ENCODE peak calls at places on chromosomes 5 and 9, in five cellular contexts. K is osteocyte; R is breast epithelium; F is CD8-positive, alpha-beta T cell; T is left ventricle myocardium inferior. L is an unnamed sample.
A peak's percentile ranks its signal among the peaks of the same experiment; 100 is the strongest.

GRCh38 chr5:142128675-142129208 is 20.2 kb downstream of the NDFIP1 start:
- DNase-seq in F (no peak), T (no peak), K (no peak), R (no peak), L (no peak)

GRCh38 chr5:168477060-168477459 is 9.2 kb upstream of the RARS1 start:
- DNase-seq in K (no peak), R (no peak), T (no peak), F (no peak), L (no peak)

GRCh38 chr9:23563497-23563896 is 262.5 kb downstream of the ELAVL2 start:
- DNase-seq in F (no peak), K (no peak), T (no peak), R (no peak), L (no peak)

GRCh38 chr5:71976449-71976848 is 130.8 kb upstream of the MAP1B start:
- DNase-seq in K (no peak), R (no peak), T (no peak), F (no peak), L (no peak)

GRCh38 chr9:129237195-129237611 is 59.1 kb upstream of the IER5L start:
- DNase-seq in F (peak; percentile 36), K (no peak), T (no peak), R (no peak), L (no peak)

GRCh38 chr9:34498511-34498910 is 24.3 kb downstream of the ENHO start:
- DNase-seq in R (no peak), F (no peak), T (no peak), K (no peak), L (no peak)

GRCh38 chr9:97594414-97594921 is 38.7 kb downstream of the TSTD2 start:
- DNase-seq in R (no peak), T (peak; percentile 62), F (no peak), K (peak; percentile 81), L (no peak)

GRCh38 chr9:134571946-134572914 is 69.4 kb upstream of the COL5A1 start:
- DNase-seq in T (peak; percentile 3), K (peak; percentile 67), R (no peak), F (no peak), L (peak; percentile 64)

GRCh38 chr9:112103405-112103804 is 71.7 kb downstream of the SUSD1 start:
- DNase-seq in R (no peak), K (no peak), T (no peak), F (no peak), L (no peak)

GRCh38 chr9:16730162-16730561 is 140.3 kb downstream of the BNC2 start:
- DNase-seq in F (no peak), K (no peak), R (no peak), T (no peak), L (no peak)

GRCh38 chr9:114694146-114694545 is 12.2 kb upstream of the TEX48 start:
- DNase-seq in R (no peak), F (no peak), K (no peak), T (no peak), L (no peak)

GRCh38 chr5:27038476-27038875 is at the start of gene CDH9:
- DNase-seq in T (no peak), F (no peak), R (no peak), K (no peak), L (no peak)

GRCh38 chr5:125575561-125576504 is 829.4 kb upstream of the ZNF608 start:
- DNase-seq in T (no peak), F (no peak), K (no peak), R (no peak), L (no peak)

GRCh38 chr9:77435272-77435671 is 212.8 kb downstream of the GNA14 start:
- DNase-seq in K (no peak), T (no peak), R (no peak), F (no peak), L (no peak)

GRCh38 chr5:40603378-40603777 is 76.3 kb upstream of the PTGER4 start:
- DNase-seq in F (no peak), T (no peak), K (no peak), R (no peak), L (no peak)

GRCh38 chr5:69167488-69167845 is 517 bp downstream of the CCNB1 start:
- DNase-seq in F (no peak), K (no peak), T (no peak), R (no peak), L (no peak)

GRCh38 chr5:156947933-156948332 is 15.1 kb downstream of the TIMD4 start:
- DNase-seq in T (no peak), R (no peak), K (no peak), F (no peak), L (no peak)

GRCh38 chr9:116959775-116960174 is 272.7 kb downstream of the TRIM32 start:
- DNase-seq in R (no peak), K (no peak), T (no peak), F (no peak), L (no peak)

GRCh38 chr5:68435611-68436010 is 220.1 kb downstream of the PIK3R1 start:
- DNase-seq in T (no peak), K (no peak), F (no peak), R (no peak), L (no peak)

GRCh38 chr5:76927961-76928360 is 24.9 kb upstream of the CRHBP start:
- DNase-seq in F (no peak), R (no peak), K (no peak), T (no peak), L (no peak)

GRCh38 chr5:127203818-127204217 is 86.8 kb upstream of the MEGF10 start:
- DNase-seq in F (no peak), R (no peak), K (no peak), T (no peak), L (no peak)

GRCh38 chr9:15618540-15619331 is 65.9 kb downstream of the CCDC171 start:
- DNase-seq in K (no peak), R (no peak), F (no peak), T (no peak), L (no peak)

GRCh38 chr9:15617782-15618181 is 64.9 kb downstream of the CCDC171 start:
- DNase-seq in F (no peak), T (no peak), K (no peak), R (no peak), L (no peak)

GRCh38 chr9:15622596-15622995 is 69.8 kb downstream of the CCDC171 start:
- DNase-seq in R (no peak), T (no peak), F (no peak), K (no peak), L (no peak)
- TF ChIP-seq CTCF in R (no peak), T (peak; percentile 45), F (no peak), K (peak; percentile 61), L (peak; percentile 69)

DNA sequence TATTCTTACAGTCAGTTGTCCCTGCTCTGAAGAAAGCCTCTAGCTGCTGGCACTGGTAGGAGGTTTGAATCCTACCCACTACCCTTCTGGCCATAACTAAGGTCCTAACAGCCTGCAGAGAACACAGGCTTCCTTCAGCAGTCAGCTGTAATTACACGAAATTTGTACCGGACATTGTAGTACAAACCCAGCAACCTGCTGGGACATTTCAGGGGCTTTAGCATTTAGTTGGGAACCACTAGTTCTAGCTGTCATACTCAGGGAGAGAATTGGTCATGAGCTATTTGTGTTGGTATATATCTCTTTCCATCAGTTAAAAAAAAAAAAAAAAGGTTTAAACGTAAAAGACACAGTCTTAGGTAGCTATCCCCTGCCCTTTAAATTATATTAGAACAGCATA is 1070.2 kb upstream of the DMAC1 start:
- DNase-seq in T (no peak), F (no peak), R (no peak), K (no peak), L (no peak)
- TF ChIP-seq CTCF in T (no peak), F (no peak), R (no peak), K (no peak), L (no peak)

GRCh38 chr9:28073278-28073677 is 500.0 kb upstream of the C9orf72 start:
- DNase-seq in R (no peak), T (no peak), F (no peak), K (no peak), L (no peak)
- TF ChIP-seq CTCF in R (no peak), T (peak; percentile 50), F (no peak), K (peak; percentile 68), L (peak; percentile 80)

DNA sequence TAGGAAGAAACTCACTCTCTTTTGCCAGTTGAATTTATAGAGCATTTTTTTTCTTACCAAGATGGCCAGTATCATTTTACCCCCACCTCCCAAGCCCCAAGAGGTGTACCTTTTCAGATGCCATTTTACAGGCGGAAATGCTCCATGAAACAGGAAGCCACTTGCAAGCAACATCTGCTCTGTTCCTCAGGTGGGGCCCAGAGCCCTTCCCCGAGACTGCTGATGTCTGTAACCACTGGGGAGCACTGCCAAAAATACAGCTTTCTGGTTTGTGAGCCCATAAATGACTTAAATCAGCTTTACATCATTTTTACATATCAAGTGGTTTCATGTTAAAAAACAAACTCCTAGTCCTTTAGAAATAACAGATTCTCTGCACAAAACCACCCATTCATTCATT is 42.9 kb upstream of the GARNL3 start:
- DNase-seq in T (no peak), R (no peak), F (no peak), K (no peak), L (no peak)
- TF ChIP-seq CTCF in T (no peak), R (no peak), F (no peak), K (no peak), L (no peak)

DNA sequence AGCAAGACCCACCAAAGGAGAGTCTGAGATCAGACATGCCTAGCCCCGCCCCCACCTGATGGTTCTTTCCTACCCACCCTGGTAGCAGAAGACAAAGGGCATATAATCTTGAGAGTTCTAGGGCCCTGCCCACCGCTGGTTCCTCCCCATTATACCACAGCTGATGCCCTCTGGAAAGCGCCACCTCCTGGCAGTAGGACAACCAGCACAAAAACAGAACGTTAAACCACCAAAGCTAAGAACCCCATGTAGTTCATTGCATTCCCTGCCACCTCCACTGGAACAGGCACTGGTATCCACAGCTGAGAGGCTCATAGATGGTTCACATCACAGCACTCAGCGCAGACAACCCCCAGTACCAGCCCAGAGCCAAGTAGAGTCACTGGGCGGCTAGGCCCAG is 81.2 kb upstream of the TRPC7 start:
- DNase-seq in K (no peak), F (no peak), T (no peak), R (no peak), L (no peak)
- TF ChIP-seq CTCF in K (no peak), F (no peak), T (no peak), R (no peak), L (no peak)

DNA sequence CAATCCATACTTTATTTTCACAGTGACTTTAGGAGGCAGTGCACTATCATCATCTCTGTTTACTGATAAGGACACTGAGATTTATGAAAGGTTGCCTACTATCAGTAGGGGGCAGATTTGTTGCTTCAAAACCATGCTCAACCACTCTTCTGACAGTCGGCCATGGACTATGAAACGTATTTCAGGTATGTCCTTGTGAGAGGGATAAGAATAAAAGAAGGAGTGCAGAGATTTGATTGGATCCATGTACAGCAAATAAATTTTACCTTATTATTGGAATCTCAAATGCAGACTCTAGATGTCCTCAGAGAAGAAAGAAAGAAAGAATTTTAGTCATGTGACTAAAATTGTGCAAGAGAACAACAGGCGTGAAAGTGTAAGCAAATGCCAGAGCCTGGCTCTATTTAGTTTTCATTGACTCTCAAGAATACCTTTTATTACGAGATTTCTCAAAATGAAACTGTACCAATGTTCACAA is 296.6 kb upstream of the RASA1 start:
- DNase-seq in R (no peak), T (no peak), F (no peak), K (no peak), L (no peak)
- TF ChIP-seq CTCF in R (no peak), T (peak; percentile 18), F (peak; percentile 21), K (no peak), L (no peak)

GRCh38 chr9:70111042-70111602 is 67.5 kb downstream of the MAMDC2 start:
- DNase-seq in F (peak; percentile 9), R (peak; percentile 68), K (peak; percentile 89), T (peak; percentile 83), L (no peak)
- TF ChIP-seq CTCF in F (peak; percentile 81), R (peak; percentile 81), K (peak; percentile 93), T (peak; percentile 89), L (peak; percentile 89)

GRCh38 chr9:35829084-35829763 is at the start of gene TMEM8B:
- DNase-seq in T (peak; percentile 99), R (peak; percentile 98), F (peak; percentile 89), K (peak; percentile 97), L (peak; percentile 92)
- TF ChIP-seq CTCF in T (no peak), R (no peak), F (no peak), K (no peak), L (no peak)

GRCh38 chr9:122835313-122835731 is 6.9 kb upstream of the PDCL start:
- DNase-seq in R (no peak), F (peak; percentile 8), T (no peak), K (no peak), L (no peak)
- TF ChIP-seq CTCF in R (no peak), F (no peak), T (no peak), K (no peak), L (no peak)